ENCODE peak calls at places on chromosomes 7 and 10, in six cellular contexts. Z is A549, C is HCT116, P is HepG2, J is H1, S is endothelial cell of umbilical vein. H is an unnamed sample.

GRCh38 chr7:16092711-16093110 is 328.6 kb downstream of the CRPPA start:
- DNase-seq in Z (no peak), C (no peak), P (no peak), J (no peak), S (no peak), H (no peak)

GRCh38 chr7:102222445-102222844 is 64.2 kb upstream of the SH2B2 start:
- DNase-seq in Z (no peak), C (no peak), P (no peak), J (no peak), S (no peak), H (no peak)

GRCh38 chr10:75352650-75353049 is 48.9 kb downstream of the ZNF503 start:
- DNase-seq in Z (no peak), C (no peak), P (peak; percentile 47), J (no peak), S (no peak), H (peak; percentile 21)

GRCh38 chr7:26419198-26419597 is 127.5 kb downstream of the SNX10 start:
- DNase-seq in Z (no peak), C (no peak), P (no peak), J (no peak), S (no peak), H (no peak)

GRCh38 chr10:98006266-98006665 is 24.2 kb downstream of the CRTAC1 start:
- DNase-seq in Z (no peak), C (no peak), P (no peak), J (no peak), S (no peak), H (no peak)

GRCh38 chr7:66043681-66044497 is 31.7 kb upstream of the ASL start:
- DNase-seq in Z (no peak), C (no peak), P (no peak), J (peak; percentile 49), S (peak; percentile 33), H (peak; percentile 24)

GRCh38 chr10:43679509-43679908 is 30.8 kb upstream of the ZNF32 start:
- DNase-seq in Z (no peak), C (no peak), P (no peak), J (no peak), S (no peak), H (no peak)

GRCh38 chr10:102347236-102347828 is 48.2 kb upstream of the NFKB2 start:
- DNase-seq in Z (peak; percentile 76), C (peak; percentile 68), P (peak; percentile 41), J (peak; percentile 54), S (peak; percentile 77), H (peak; percentile 27)

GRCh38 chr7:75689246-75690099 is 49.3 kb downstream of the HIP1 start:
- DNase-seq in Z (no peak), C (no peak), P (no peak), J (no peak), S (no peak), H (peak; percentile 22)

GRCh38 chr10:122075171-122075570 is 86.2 kb downstream of the TACC2 start:
- DNase-seq in Z (no peak), C (no peak), P (no peak), J (no peak), S (no peak), H (no peak)

GRCh38 chr10:121159670-121160069 is 308.5 kb downstream of the WDR11 start:
- DNase-seq in Z (no peak), C (no peak), P (no peak), J (no peak), S (no peak), H (no peak)

GRCh38 chr7:23467281-23467680 is 3.0 kb downstream of the IGF2BP3 start:
- DNase-seq in Z (no peak), C (no peak), P (no peak), J (peak; percentile 47), S (no peak), H (no peak)

GRCh38 chr10:29957887-29958330 is 101.5 kb downstream of the JCAD start:
- DNase-seq in Z (no peak), C (no peak), P (no peak), J (no peak), S (no peak), H (peak; percentile 7)

GRCh38 chr7:55185321-55185802 is 166.5 kb downstream of the EGFR start:
- DNase-seq in Z (no peak), C (no peak), P (no peak), J (peak; percentile 28), S (no peak), H (no peak)

GRCh38 chr7:108652886-108653285 is 83.2 kb downstream of the DNAJB9 start:
- DNase-seq in Z (no peak), C (no peak), P (no peak), J (no peak), S (no peak), H (no peak)

GRCh38 chr7:70727861-70728260 is 404.1 kb upstream of the GALNT17 start:
- DNase-seq in Z (no peak), C (no peak), P (no peak), J (no peak), S (no peak), H (no peak)

GRCh38 chr7:18902892-18903291 is 214.5 kb downstream of the TWIST1 start:
- DNase-seq in Z (no peak), C (no peak), P (no peak), J (no peak), S (no peak), H (no peak)

GRCh38 chr7:155715406-155715805 is 70.9 kb downstream of the RBM33 start:
- DNase-seq in Z (no peak), C (no peak), P (no peak), J (no peak), S (no peak), H (no peak)

GRCh38 chr7:128031901-128032604 is 816 bp upstream of the LRRC4 start:
- DNase-seq in Z (no peak), C (no peak), P (no peak), J (peak; percentile 67), S (peak; percentile 85), H (no peak)

GRCh38 chr10:101146392-101147251 is 15.5 kb downstream of the TLX1 start:
- DNase-seq in Z (no peak), C (no peak), P (no peak), J (peak; percentile 71), S (no peak), H (no peak)

GRCh38 chr7:29424295-29424983 is 139.2 kb upstream of the PRR15 start:
- DNase-seq in Z (no peak), C (no peak), P (no peak), J (no peak), S (no peak), H (no peak)

GRCh38 chr7:76225951-76226350 is 24.3 kb downstream of the SRRM3 start:
- DNase-seq in Z (no peak), C (no peak), P (peak; percentile 28), J (no peak), S (no peak), H (no peak)

GRCh38 chr10:68106656-68107055 is 2.6 kb upstream of the MYPN start:
- DNase-seq in Z (no peak), C (no peak), P (no peak), J (no peak), S (no peak), H (no peak)

GRCh38 chr7:22853674-22854157 is 31.1 kb upstream of the TOMM7 start:
- DNase-seq in Z (peak; percentile 38), C (peak; percentile 54), P (no peak), J (no peak), S (peak; percentile 14), H (peak; percentile 84)

GRCh38 chr7:20193242-20193777 is 23.9 kb downstream of the MACC1 start:
- DNase-seq in Z (no peak), C (no peak), P (no peak), J (no peak), S (peak; percentile 54), H (no peak)

DNA sequence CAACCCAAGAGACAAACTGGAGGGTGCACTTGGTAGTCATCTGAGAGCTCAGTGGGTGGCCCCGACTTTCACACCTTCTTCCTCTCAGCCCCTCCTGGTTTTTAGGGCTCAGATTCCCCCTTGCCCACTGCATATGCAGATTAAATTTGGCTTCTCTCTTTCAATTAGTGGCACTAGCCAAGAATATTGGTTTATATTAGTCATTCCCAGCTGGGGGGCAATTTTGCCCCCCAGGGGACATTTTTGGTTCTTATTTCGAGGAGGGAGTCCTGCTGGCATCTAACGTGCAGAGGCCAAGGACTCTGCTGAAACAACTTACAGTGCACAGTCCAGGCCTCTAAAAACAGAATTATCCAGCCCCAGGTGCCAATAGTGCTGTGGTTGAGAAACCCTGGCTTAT is 216.0 kb downstream of the RPS24 start:
- DNase-seq in Z (no peak), C (no peak), P (no peak), J (no peak), S (no peak), H (no peak)
- H3K4me3 ChIP-seq in Z (no peak overlapping the region), C (no peak overlapping the region), P (no peak overlapping the region), J (no peak overlapping the region), S (no peak overlapping the region), H (no peak overlapping the region)

GRCh38 chr10:21171197-21171935 is 274.3 kb upstream of the NEBL start:
- DNase-seq in Z (no peak), C (peak; percentile 12), P (no peak), J (peak; percentile 61), S (no peak), H (no peak)

GRCh38 chr10:21171936-21172773 is 275.0 kb upstream of the NEBL start:
- DNase-seq in Z (no peak), C (no peak), P (no peak), J (no peak), S (no peak), H (no peak)

GRCh38 chr10:21173964-21174669 is 277.0 kb upstream of the NEBL start:
- DNase-seq in Z (peak; percentile 82), C (peak; percentile 63), P (no peak), J (peak; percentile 79), S (no peak), H (no peak)

GRCh38 chr10:21173433-21173963 is 276.4 kb upstream of the NEBL start:
- DNase-seq in Z (no peak), C (no peak), P (no peak), J (peak; percentile 74), S (no peak), H (no peak)

GRCh38 chr10:21172774-21173432 is 275.8 kb upstream of the NEBL start:
- DNase-seq in Z (no peak), C (no peak), P (no peak), J (peak; percentile 51), S (no peak), H (no peak)
- TF ChIP-seq MAX in Z (no peak), C (no peak), P (no peak), J (no peak), S (no peak), H (no peak)

GRCh38 chr10:132331956-132332749 is at the start of gene LRRC27:
- DNase-seq in Z (peak; percentile 99), C (peak; percentile 80), P (peak; percentile 93), J (peak; percentile 99), S (peak; percentile 98), H (peak; percentile 98)

GRCh38 chr10:132333386-132333785 is 1.4 kb downstream of the LRRC27 start:
- DNase-seq in Z (no peak), C (no peak), P (no peak), J (no peak), S (no peak), H (no peak)

GRCh38 chr10:132330486-132330833 is 1.5 kb upstream of the LRRC27 start:
- DNase-seq in Z (no peak), C (no peak), P (no peak), J (no peak), S (no peak), H (no peak)

GRCh38 chr10:132329565-132330485 is 2.2 kb upstream of the LRRC27 start:
- DNase-seq in Z (peak; percentile 72), C (no peak), P (no peak), J (no peak), S (peak; percentile 65), H (peak; percentile 81)

GRCh38 chr10:132331259-132331955 is 586 bp upstream of the LRRC27 start:
- DNase-seq in Z (no peak), C (no peak), P (no peak), J (no peak), S (no peak), H (peak; percentile 63)
- TF ChIP-seq POLR2A in Z (peak; percentile 85), C (no peak), P (no peak), J (no peak), S (peak; percentile 80), H (peak; percentile 89)

GRCh38 chr10:126906704-126907422 is 1.6 kb downstream of the DOCK1 start:
- DNase-seq in Z (no peak), C (no peak), P (no peak), J (no peak), S (no peak), H (no peak)
- H3K4me3 ChIP-seq in Z (peak overlapping the region; percentile 87), C (peak overlapping the region; percentile 80), P (peak overlapping the region; percentile 85), J (peak overlapping the region; percentile 78), S (no peak overlapping the region), H (no peak overlapping the region)